ENCODE peak calls at places on chromosomes 16 and 17, in eight cellular contexts. M, V, Q, N, U, X, W and T are unnamed samples.

GRCh38 chr16:14489460-14489859 is 140.6 kb downstream of the PARN start:
- DNase-seq in M (no peak), V (peak), Q (no peak), N (peak), U (no peak), X (no peak), W (no peak), T (no peak)

GRCh38 chr16:87762071-87762571 is 3.7 kb downstream of the KLHDC4 start:
- DNase-seq in M (no peak), V (no peak), Q (no peak), N (no peak), U (no peak), X (no peak), W (peak), T (peak)

GRCh38 chr16:72838999-72839398 is 208.9 kb downstream of the ZFHX3 start:
- DNase-seq in M (no peak), V (no peak), Q (no peak), N (no peak), U (no peak), X (no peak), W (no peak), T (no peak)

GRCh38 chr16:29007865-29008593 is 23.2 kb downstream of the LAT start:
- DNase-seq in M (no peak), V (no peak), Q (no peak), N (peak), U (peak), X (no peak), W (peak), T (no peak)

GRCh38 chr17:67818110-67819002 is 6.9 kb upstream of the BPTF start:
- DNase-seq in M (no peak), V (no peak), Q (no peak), N (peak), U (no peak), X (no peak), W (peak), T (no peak)

GRCh38 chr17:63960430-63960829 is 12.3 kb downstream of the SCN4A start:
- DNase-seq in M (no peak), V (no peak), Q (no peak), N (no peak), U (no peak), X (no peak), W (no peak), T (no peak)

GRCh38 chr16:27264151-27264550 is 4.4 kb downstream of the NSMCE1 start:
- DNase-seq in M (no peak), V (no peak), Q (no peak), N (peak), U (no peak), X (no peak), W (no peak), T (no peak)

GRCh38 chr17:40419559-40420331 is 2.0 kb upstream of the TOP2A start:
- DNase-seq in M (no peak), V (peak), Q (no peak), N (peak), U (no peak), X (peak), W (no peak), T (peak)

GRCh38 chr16:80463776-80464175 is 77.0 kb upstream of the DYNLRB2 start:
- DNase-seq in M (no peak), V (no peak), Q (no peak), N (peak), U (no peak), X (no peak), W (no peak), T (peak)